ENCODE peak calls at places on chromosome 7, in four cellular contexts. Z, N, K and L are unnamed samples.

GRCh38 chr7:117435475-117436043 is 8.3 kb upstream of the ASZ1 start:
- DNase-seq in K (no peak), N (no peak), Z (no peak), L (peak)

GRCh38 chr7:114865564-114865963 is 56.3 kb upstream of the MDFIC start:
- DNase-seq in K (peak), N (peak), Z (no peak), L (peak)

GRCh38 chr7:30844483-30844874 is 67.2 kb upstream of the AQP1 start:
- DNase-seq in Z (no peak), K (no peak), N (no peak), L (no peak)

GRCh38 chr7:47771301-47771989 is 176.8 kb downstream of the PKD1L1 start:
- DNase-seq in Z (no peak), K (no peak), N (no peak), L (no peak)

GRCh38 chr7:151699920-151700319 is 177.0 kb downstream of the PRKAG2 start:
- DNase-seq in N (no peak), K (no peak), Z (no peak), L (no peak)

GRCh38 chr7:52696183-52696582 is 339.2 kb upstream of the POM121L12 start:
- DNase-seq in N (no peak), K (no peak), Z (no peak), L (no peak)

GRCh38 chr7:157568785-157569584 is 232.2 kb downstream of the DNAJB6 start:
- DNase-seq in N (peak), K (peak), Z (no peak), L (no peak)

GRCh38 chr7:123070702-123071286 is 75.3 kb upstream of the TAS2R16 start:
- DNase-seq in Z (no peak), K (no peak), N (peak), L (no peak)

GRCh38 chr7:149823191-149823630 is 15.0 kb upstream of the ZNF862 start:
- DNase-seq in K (no peak), Z (no peak), N (no peak), L (no peak)

GRCh38 chr7:108287857-108288256 is 157.7 kb upstream of the LAMB4 start:
- DNase-seq in N (no peak), Z (no peak), K (no peak), L (no peak)

GRCh38 chr7:101378808-101379207 is 16.1 kb downstream of the COL26A1 start:
- DNase-seq in K (peak), Z (no peak), N (no peak), L (no peak)

GRCh38 chr7:139958599-139959380 is 104.0 kb downstream of the PARP12 start:
- DNase-seq in Z (no peak), K (no peak), N (no peak), L (no peak)

GRCh38 chr7:31549621-31550020 is 35.7 kb downstream of the ITPRID1 start:
- DNase-seq in Z (no peak), N (no peak), K (no peak), L (no peak)

GRCh38 chr7:17773289-17773626 is 167.0 kb downstream of the SNX13 start:
- DNase-seq in Z (no peak), N (peak), K (no peak), L (no peak)

GRCh38 chr7:117127585-117128168 is 174.4 kb downstream of the ST7 start:
- DNase-seq in N (peak), Z (peak), K (peak), L (peak)

GRCh38 chr7:33601081-33601480 is 304.3 kb upstream of the BMPER start:
- DNase-seq in N (no peak), Z (no peak), K (no peak), L (no peak)

GRCh38 chr7:36368496-36368895 is 21.2 kb upstream of the ANLN start:
- DNase-seq in N (no peak), K (no peak), Z (no peak), L (no peak)

GRCh38 chr7:98981701-98982100 is 103.4 kb downstream of the TRRAP start:
- DNase-seq in N (no peak), K (no peak), Z (no peak), L (no peak)

GRCh38 chr7:139058963-139059362 is 23.1 kb upstream of the ZC3HAV1L start:
- DNase-seq in Z (no peak), N (no peak), K (no peak), L (no peak)

GRCh38 chr7:26151096-26151495 is 902 bp upstream of the NFE2L3 start:
- DNase-seq in Z (no peak), K (no peak), N (no peak), L (no peak)

GRCh38 chr7:104098890-104099289 is 108.9 kb downstream of the ORC5 start:
- DNase-seq in Z (no peak), N (no peak), K (no peak), L (no peak)

GRCh38 chr7:90455163-90456030 is 14.0 kb upstream of the PTTG1IP2 start:
- DNase-seq in K (no peak), N (peak), Z (peak), L (peak)

GRCh38 chr7:116679495-116679894 is 7.5 kb downstream of the MET start:
- DNase-seq in Z (no peak), K (no peak), N (no peak), L (no peak)

GRCh38 chr7:29202651-29203069 is 8.1 kb downstream of the CHN2 start:
- DNase-seq in N (no peak), Z (no peak), K (no peak), L (no peak)

GRCh38 chr7:117283371-117283770 is 39.5 kb downstream of the WNT2 start:
- DNase-seq in N (no peak), K (no peak), Z (no peak), L (no peak)

GRCh38 chr7:135098391-135098790 is 49.5 kb upstream of the TMEM140 start:
- DNase-seq in N (peak), K (no peak), Z (no peak), L (no peak)

GRCh38 chr7:2628891-2629290 is 2.9 kb upstream of the TTYH3 start:
- DNase-seq in Z (no peak), N (no peak), K (no peak), L (no peak)

GRCh38 chr7:816751-817671 is 15.3 kb upstream of the SUN1 start:
- DNase-seq in Z (no peak), N (no peak), K (peak), L (no peak)

GRCh38 chr7:74287303-74288033 is 1.7 kb upstream of the CLIP2 start:
- DNase-seq in N (no peak), K (no peak), Z (no peak), L (no peak)

GRCh38 chr7:92667816-92668540 is 77.8 kb upstream of the FAM133B start:
- DNase-seq in K (no peak), Z (no peak), N (no peak), L (no peak)

GRCh38 chr7:16397497-16398210 is 23.7 kb downstream of the CRPPA start:
- DNase-seq in N (no peak), Z (no peak), K (no peak), L (no peak)
- TF ChIP-seq NR2C2 in N (no peak), Z (no peak), K (no peak), L (peak)

DNA sequence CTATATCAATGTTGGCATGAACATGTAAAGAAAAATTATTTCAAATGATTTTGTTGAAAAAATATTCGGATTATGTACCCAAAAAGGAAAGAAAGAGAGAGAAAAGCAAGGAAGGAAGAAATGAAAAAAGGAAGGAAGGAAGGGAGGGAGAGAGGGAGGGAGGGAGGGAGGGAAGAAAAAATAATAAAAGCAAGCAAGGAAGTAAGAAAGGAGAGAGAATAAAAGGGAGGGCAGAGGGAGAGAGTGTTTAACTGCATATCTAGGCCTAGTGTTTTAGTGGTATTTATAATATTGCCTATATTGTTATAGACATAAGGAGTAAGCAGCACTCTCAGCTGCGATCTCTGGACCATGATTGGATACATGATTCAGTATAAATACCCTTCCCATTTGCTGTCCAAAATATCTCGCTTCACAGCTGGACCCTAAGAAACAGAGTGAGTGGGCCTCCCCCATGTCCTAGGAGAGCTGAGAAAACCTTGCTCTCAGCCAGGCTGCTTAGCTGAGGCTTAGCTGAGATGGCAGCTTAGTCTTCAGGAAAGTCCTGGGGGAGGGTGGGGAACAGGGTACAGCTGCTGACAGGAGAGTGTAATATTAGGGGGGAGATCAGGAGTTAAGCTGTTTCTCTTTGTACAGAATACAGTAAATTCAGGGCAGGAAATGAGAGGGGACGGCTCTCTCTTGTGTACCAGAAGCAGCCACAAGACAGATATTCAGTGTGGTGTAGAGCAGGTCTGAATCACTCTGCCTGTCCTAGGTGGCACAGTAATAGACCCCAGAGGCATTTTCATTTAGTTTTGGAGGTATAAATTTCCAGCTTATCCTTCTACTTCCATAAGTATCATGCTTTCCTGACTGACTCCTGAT is 66.8 kb upstream of the TARP start:
- DNase-seq in Z (no peak), N (no peak), K (no peak), L (no peak)
- TF ChIP-seq NR2C2 in Z (no peak), N (no peak), K (no peak), L (no peak)

DNA sequence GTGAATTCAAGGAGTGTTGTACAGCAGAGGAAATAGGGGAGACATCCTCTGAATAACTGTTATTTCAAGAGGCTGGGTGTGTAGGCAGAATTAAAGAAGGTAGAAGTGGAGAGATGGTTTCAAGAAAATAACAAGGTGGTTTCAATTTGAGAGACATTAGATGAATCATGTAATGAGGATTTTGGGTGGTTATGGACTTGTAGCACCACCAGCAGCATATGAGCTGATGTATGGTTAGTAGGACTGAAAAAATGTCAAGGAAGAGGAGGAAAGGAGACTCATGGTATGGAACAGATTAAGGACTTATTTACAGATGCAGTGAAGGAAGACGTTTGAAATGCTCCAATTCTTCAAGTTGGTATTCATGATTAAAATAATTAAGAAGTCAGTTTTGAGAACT is 166.2 kb downstream of the EXOC4 start:
- DNase-seq in K (no peak), Z (no peak), N (no peak), L (no peak)
- TF ChIP-seq NR2C2 in K (no peak), Z (no peak), N (no peak), L (no peak)

GRCh38 chr7:16061011-16061410 is 360.3 kb downstream of the CRPPA start:
- DNase-seq in K (no peak), Z (no peak), N (no peak), L (no peak)
- TF ChIP-seq NR2C2 in K (no peak), Z (no peak), N (no peak), L (no peak)

GRCh38 chr7:45938626-45939302 is 17.7 kb upstream of the IGFBP3 start:
- DNase-seq in K (peak), Z (peak), N (peak), L (no peak)
- TF ChIP-seq NR2C2 in K (no peak), Z (no peak), N (no peak), L (no peak)

DNA sequence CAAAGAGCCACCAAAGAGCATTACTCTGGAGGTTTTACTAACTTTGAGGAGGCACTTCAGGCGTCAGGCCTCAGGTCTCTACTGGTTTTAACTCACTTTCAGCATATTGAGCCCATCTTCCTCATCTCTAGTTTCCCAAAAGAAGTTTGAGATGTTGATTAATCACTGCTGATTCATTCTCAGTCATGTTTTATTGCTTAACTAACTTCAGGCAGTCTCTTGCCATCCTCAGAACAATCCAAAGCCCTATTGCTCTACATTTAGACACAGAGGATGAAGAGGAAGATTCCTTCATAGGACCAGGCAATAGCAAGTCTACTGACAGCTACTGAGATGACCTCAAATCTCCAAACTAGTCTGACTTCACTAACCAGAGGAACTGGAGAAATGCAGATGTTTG is 39.1 kb upstream of the BET1 start:
- DNase-seq in N (no peak), K (no peak), Z (no peak), L (no peak)
- TF ChIP-seq NR2C2 in N (no peak), K (no peak), Z (no peak), L (no peak)